ENCODE peak calls at places on chromosomes 5 and 9, in four cellular contexts. One of them, this sample, is unnamed.

GRCh38 chr5:3377176-3377575 is 218.5 kb upstream of the IRX1 start:
- DNase-seq in Calu3: no peak
- DNase-seq in astrocyte of the spinal cord: no peak
- DNase-seq in uterus: no peak
- DNase-seq in this sample: no peak

GRCh38 chr5:27220752-27221151 is 182.4 kb upstream of the CDH9 start:
- DNase-seq in Calu3: no peak
- DNase-seq in astrocyte of the spinal cord: no peak
- DNase-seq in uterus: no peak
- DNase-seq in this sample: no peak

GRCh38 chr5:174446446-174446845 is 277.9 kb upstream of the MSX2 start:
- DNase-seq in Calu3: no peak
- DNase-seq in astrocyte of the spinal cord: no peak
- DNase-seq in uterus: no peak
- DNase-seq in this sample: no peak

GRCh38 chr9:4382722-4383317 is 83.0 kb upstream of the GLIS3 start:
- DNase-seq in Calu3: peak
- DNase-seq in astrocyte of the spinal cord: peak
- DNase-seq in uterus: no peak
- DNase-seq in this sample: no peak

GRCh38 chr5:28810751-28811136 is 1772.4 kb upstream of the CDH9 start:
- DNase-seq in Calu3: no peak
- DNase-seq in astrocyte of the spinal cord: no peak
- DNase-seq in uterus: no peak
- DNase-seq in this sample: no peak

GRCh38 chr5:647311-647710 is 35.2 kb downstream of the CEP72 start:
- DNase-seq in Calu3: no peak
- DNase-seq in astrocyte of the spinal cord: no peak
- DNase-seq in uterus: no peak
- DNase-seq in this sample: no peak

GRCh38 chr5:159210306-159210722 is 961 bp upstream of the RNF145 start:
- DNase-seq in Calu3: peak
- DNase-seq in astrocyte of the spinal cord: no peak
- DNase-seq in uterus: no peak
- DNase-seq in this sample: no peak

GRCh38 chr5:35651002-35651756 is 33.5 kb downstream of the SPEF2 start:
- DNase-seq in Calu3: peak
- DNase-seq in astrocyte of the spinal cord: peak
- DNase-seq in uterus: no peak
- DNase-seq in this sample: no peak

GRCh38 chr9:125472926-125473701 is 211.5 kb downstream of the GAPVD1 start:
- DNase-seq in Calu3: no peak
- DNase-seq in astrocyte of the spinal cord: peak
- DNase-seq in uterus: peak
- DNase-seq in this sample: no peak

GRCh38 chr5:73759771-73760170 is 133.8 kb downstream of the ARHGEF28 start:
- DNase-seq in Calu3: no peak
- DNase-seq in astrocyte of the spinal cord: peak
- DNase-seq in uterus: no peak
- DNase-seq in this sample: no peak

GRCh38 chr5:86766103-86766502 is 148.4 kb downstream of the COX7C start:
- DNase-seq in Calu3: no peak
- DNase-seq in astrocyte of the spinal cord: no peak
- DNase-seq in uterus: no peak
- DNase-seq in this sample: no peak

GRCh38 chr5:150575745-150576448 is 64.6 kb upstream of the SYNPO start:
- DNase-seq in Calu3: no peak
- DNase-seq in astrocyte of the spinal cord: no peak
- DNase-seq in uterus: no peak
- DNase-seq in this sample: no peak

GRCh38 chr9:1462626-1463308 is 412.6 kb downstream of the DMRT2 start:
- DNase-seq in Calu3: no peak
- DNase-seq in astrocyte of the spinal cord: no peak
- DNase-seq in uterus: no peak
- DNase-seq in this sample: no peak

GRCh38 chr5:177129206-177129605 is 4.4 kb upstream of the NSD1 start:
- DNase-seq in Calu3: no peak
- DNase-seq in astrocyte of the spinal cord: no peak
- DNase-seq in uterus: no peak
- DNase-seq in this sample: no peak

GRCh38 chr5:179162351-179163235 is 102.4 kb downstream of the ZNF354C start:
- DNase-seq in Calu3: no peak
- DNase-seq in astrocyte of the spinal cord: no peak
- DNase-seq in uterus: no peak
- DNase-seq in this sample: no peak

GRCh38 chr5:54292866-54293265 is 17.5 kb downstream of the ARL15 start:
- DNase-seq in Calu3: no peak
- DNase-seq in astrocyte of the spinal cord: no peak
- DNase-seq in uterus: no peak
- DNase-seq in this sample: no peak

GRCh38 chr5:35125746-35126145 is 78.0 kb upstream of the AGXT2 start:
- DNase-seq in Calu3: no peak
- DNase-seq in astrocyte of the spinal cord: no peak
- DNase-seq in uterus: no peak
- DNase-seq in this sample: no peak

GRCh38 chr5:180026320-180026719 is 45.2 kb downstream of the RNF130 start:
- DNase-seq in Calu3: peak
- DNase-seq in astrocyte of the spinal cord: peak
- DNase-seq in uterus: no peak
- DNase-seq in this sample: no peak

GRCh38 chr9:105475302-105475701 is 27.5 kb downstream of the FSD1L start:
- DNase-seq in Calu3: no peak
- DNase-seq in astrocyte of the spinal cord: peak
- DNase-seq in uterus: no peak
- DNase-seq in this sample: no peak

GRCh38 chr5:5652181-5652580 is 229.7 kb downstream of the ICE1 start:
- DNase-seq in Calu3: no peak
- DNase-seq in astrocyte of the spinal cord: no peak
- DNase-seq in uterus: no peak
- DNase-seq in this sample: no peak

GRCh38 chr5:65327582-65327981 is 154.1 kb downstream of the ADAMTS6 start:
- DNase-seq in Calu3: no peak
- DNase-seq in astrocyte of the spinal cord: peak
- DNase-seq in uterus: no peak
- DNase-seq in this sample: no peak

GRCh38 chr9:73531658-73532057 is 380.0 kb downstream of the ANXA1 start:
- DNase-seq in Calu3: no peak
- DNase-seq in astrocyte of the spinal cord: no peak
- DNase-seq in uterus: no peak
- DNase-seq in this sample: no peak

GRCh38 chr9:129835860-129836223 is 584 bp downstream of the USP20 start:
- DNase-seq in Calu3: peak
- DNase-seq in astrocyte of the spinal cord: no peak
- DNase-seq in uterus: no peak
- DNase-seq in this sample: no peak

GRCh38 chr9:132056717-132057429 is 22.8 kb downstream of the MED27 start:
- DNase-seq in Calu3: no peak
- DNase-seq in astrocyte of the spinal cord: no peak
- DNase-seq in uterus: no peak
- DNase-seq in this sample: no peak

GRCh38 chr5:38148021-38148625 is 110.2 kb upstream of the EGFLAM start:
- DNase-seq in Calu3: peak
- DNase-seq in astrocyte of the spinal cord: no peak
- DNase-seq in uterus: no peak
- DNase-seq in this sample: no peak

GRCh38 chr9:35691757-35692301 is 2.1 kb upstream of the TPM2 start:
- DNase-seq in Calu3: no peak
- DNase-seq in astrocyte of the spinal cord: no peak
- DNase-seq in uterus: no peak
- DNase-seq in this sample: no peak

GRCh38 chr5:75992677-75993582 is 90.3 kb upstream of the SV2C start:
- DNase-seq in Calu3: no peak
- DNase-seq in astrocyte of the spinal cord: no peak
- DNase-seq in uterus: no peak
- DNase-seq in this sample: no peak

GRCh38 chr5:123099514-123100151 is 10.6 kb downstream of the PRDM6 start:
- DNase-seq in Calu3: peak
- DNase-seq in astrocyte of the spinal cord: no peak
- DNase-seq in uterus: no peak
- DNase-seq in this sample: no peak

GRCh38 chr9:36328798-36329411 is 70.7 kb upstream of the GNE start:
- DNase-seq in Calu3: no peak
- DNase-seq in astrocyte of the spinal cord: peak
- DNase-seq in uterus: no peak
- DNase-seq in this sample: peak

GRCh38 chr9:120579139-120579749 is 723 bp downstream of the CDK5RAP2 start:
- DNase-seq in Calu3: peak
- DNase-seq in astrocyte of the spinal cord: no peak
- DNase-seq in uterus: no peak
- DNase-seq in this sample: no peak

DNA sequence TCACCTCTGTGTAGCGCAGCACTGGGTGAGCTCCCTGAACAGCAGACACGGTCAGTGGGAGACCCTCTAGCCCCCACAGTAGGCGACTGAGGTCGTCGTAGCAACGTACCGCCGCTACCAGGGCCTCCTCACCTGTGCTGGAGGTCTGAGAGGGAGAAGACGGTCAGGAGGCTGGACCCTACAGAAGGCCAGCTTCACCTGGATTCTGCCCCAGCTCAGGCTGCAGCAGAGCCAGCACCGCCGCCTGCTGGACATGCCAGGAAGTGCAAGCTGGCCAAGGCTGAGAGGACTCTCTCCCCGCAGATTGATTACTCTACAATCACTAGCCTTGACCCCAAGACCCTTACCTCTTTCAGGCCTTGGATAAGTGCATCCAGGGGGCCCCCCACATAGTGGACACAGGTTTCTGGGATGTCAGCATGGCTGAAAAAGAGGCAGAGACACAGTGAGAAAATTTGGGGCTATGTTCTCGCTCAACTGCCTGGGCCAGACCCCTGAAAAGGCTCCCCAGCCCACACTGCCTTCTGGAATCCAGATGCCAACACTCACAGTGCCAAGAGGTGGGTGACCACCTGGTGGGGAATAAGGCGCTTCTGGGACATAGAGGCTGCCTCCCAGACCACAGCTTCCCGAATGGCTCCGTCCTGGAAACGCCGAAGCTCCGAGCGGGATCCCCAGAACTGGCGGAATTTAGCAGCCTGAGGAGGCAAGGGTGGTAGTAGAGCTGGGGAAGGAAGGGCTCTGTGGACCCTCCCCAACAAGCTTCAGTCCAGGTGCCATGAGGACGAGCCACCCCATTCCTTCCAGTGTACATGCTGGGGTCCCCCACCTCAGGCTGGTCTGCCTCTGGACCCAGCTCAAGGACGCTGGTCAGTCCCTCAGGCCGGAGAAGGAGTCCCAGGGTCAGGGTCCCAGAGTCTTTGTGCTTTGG is 6.9 kb downstream of the NOL6 start:
- DNase-seq in Calu3: peak
- DNase-seq in astrocyte of the spinal cord: peak
- DNase-seq in uterus: peak
- DNase-seq in this sample: peak
- TF ChIP-seq CTCF in Calu3: peak
- TF ChIP-seq CTCF in astrocyte of the spinal cord: peak
- TF ChIP-seq CTCF in uterus: peak
- TF ChIP-seq CTCF in this sample: peak

DNA sequence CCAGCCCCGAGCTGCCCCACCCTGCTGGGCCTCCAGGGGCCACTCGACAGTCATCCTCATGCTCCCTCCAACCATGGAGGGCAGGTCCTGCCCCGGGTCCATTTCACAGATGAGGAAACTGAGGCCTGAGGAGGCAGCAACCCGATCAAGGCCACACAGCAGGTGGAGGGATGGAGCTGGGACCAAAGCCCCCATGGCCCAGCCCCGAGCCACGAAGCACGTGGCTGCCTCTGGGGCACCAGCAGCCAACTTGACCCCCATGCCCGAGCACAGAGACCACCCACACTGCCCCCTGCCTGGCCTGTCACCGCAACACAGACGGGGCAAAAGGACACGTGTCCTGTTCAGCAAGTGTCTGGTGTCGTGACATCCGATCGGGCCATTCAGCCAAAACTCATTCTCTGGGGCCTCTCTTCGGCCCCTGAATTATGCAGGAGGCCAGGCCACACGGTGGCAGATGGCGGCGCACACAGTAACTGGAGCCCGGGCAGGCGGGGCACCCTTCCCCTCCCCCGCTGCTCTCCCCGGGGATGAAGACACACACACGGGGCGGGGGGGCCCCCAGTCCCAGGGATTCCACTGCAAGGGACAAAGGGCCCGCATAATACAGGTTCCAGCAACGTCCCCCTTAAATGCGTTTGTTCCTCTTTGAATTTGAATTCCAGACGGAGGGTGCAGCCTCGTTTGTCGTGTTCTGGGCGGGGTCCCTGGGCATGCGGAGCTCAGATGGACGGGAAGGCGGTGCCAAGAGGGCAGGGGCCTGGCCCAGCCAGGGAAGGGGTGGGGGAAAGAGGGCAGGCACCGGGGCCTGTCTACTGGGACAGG is 29.4 kb upstream of the TMEM250 start:
- DNase-seq in Calu3: no peak
- DNase-seq in astrocyte of the spinal cord: no peak
- DNase-seq in uterus: no peak
- DNase-seq in this sample: peak
- TF ChIP-seq CTCF in Calu3: no peak
- TF ChIP-seq CTCF in astrocyte of the spinal cord: no peak
- TF ChIP-seq CTCF in uterus: no peak
- TF ChIP-seq CTCF in this sample: no peak

DNA sequence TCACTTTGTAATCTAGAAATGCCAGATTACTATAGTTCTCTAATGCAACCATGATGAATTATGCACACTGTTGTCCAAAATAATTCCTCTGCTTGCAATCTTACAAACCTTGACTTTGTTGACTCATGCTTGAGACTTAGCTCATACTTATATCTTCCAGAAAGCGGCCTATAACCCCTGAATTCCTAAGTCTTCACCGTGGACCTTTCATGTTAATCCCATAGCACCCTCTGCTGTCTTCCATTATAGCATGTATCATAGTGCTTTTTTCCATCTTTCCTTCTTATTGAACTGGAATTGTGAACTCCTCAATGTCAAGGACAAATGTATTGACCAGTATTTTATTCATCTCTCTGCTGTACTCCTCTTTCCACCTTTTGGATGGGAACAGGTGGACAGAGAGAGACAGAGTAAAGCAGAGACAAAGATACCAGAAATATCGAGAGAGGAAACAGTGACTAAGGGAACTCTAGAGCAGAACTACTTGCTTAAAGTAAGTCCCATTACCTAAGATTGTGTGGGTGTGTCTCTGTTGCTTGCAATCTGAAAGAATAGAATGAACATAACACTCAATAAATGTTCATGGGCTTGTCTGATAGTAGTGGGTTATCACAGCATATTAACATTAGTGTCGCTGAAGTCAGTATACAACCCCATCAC is 110.0 kb downstream of the LURAP1L start:
- DNase-seq in Calu3: peak
- DNase-seq in astrocyte of the spinal cord: peak
- DNase-seq in uterus: no peak
- DNase-seq in this sample: no peak
- TF ChIP-seq CTCF in Calu3: no peak
- TF ChIP-seq CTCF in astrocyte of the spinal cord: peak
- TF ChIP-seq CTCF in uterus: peak
- TF ChIP-seq CTCF in this sample: peak

DNA sequence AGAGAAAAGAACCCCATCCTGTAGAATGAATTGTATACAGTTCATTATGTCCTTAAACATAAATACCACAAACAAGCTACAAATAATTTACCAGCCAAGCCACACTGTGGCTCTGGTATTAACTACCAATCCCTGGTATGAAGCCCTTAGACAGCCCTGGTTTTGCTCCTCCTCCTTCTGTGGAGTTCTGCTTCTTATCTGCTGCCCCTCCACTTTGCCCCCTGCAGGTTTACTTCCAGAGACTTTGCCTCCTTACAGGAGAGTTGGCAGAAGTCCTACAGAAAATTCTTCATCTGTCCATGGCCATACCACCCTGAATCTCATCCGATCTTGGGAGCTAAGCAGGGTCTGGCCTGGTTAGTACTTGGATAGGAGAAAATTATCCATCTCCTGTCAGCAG is 219.8 kb downstream of the ACTL7B start:
- DNase-seq in Calu3: no peak
- DNase-seq in astrocyte of the spinal cord: no peak
- DNase-seq in uterus: no peak
- DNase-seq in this sample: no peak
- TF ChIP-seq CTCF in Calu3: no peak
- TF ChIP-seq CTCF in astrocyte of the spinal cord: no peak
- TF ChIP-seq CTCF in uterus: no peak
- TF ChIP-seq CTCF in this sample: no peak